ENCODE peak calls at places on chromosome 20, in eight cellular contexts. X is HS-27A; C is NCI-H2029; R is aorta; M is GM03348; W is HEK293T; A is choroid plexus epithelial cell; V is activated CD4-positive, alpha-beta T cell treated with anti-CD3 and anti-CD28 coated beads, Interleukin-2, amount 10 ng/mL, durations not matched to agents 7 days and 5 days. E is an unnamed sample.

GRCh38 chr20:35539756-35540212 is 2.1 kb upstream of the ERGIC3 start:
- DNase-seq in X (no peak), C (peak), R (peak), M (no peak), W (peak), A (peak), V (peak), E (no peak)

GRCh38 chr20:32966881-32967781 is 37.1 kb downstream of the SUN5 start:
- DNase-seq in X (no peak), C (no peak), R (no peak), M (peak), W (no peak), A (no peak), V (peak), E (no peak)

GRCh38 chr20:13221313-13221672 is 219 bp downstream of the ISM1 start:
- DNase-seq in X (no peak), C (no peak), R (no peak), M (no peak), W (no peak), A (no peak), V (peak), E (no peak)

GRCh38 chr20:23517719-23518118 is 26.8 kb downstream of the CST8 start:
- DNase-seq in X (no peak), C (no peak), R (no peak), M (no peak), W (no peak), A (no peak), V (no peak), E (no peak)

GRCh38 chr20:58246346-58246745 is 17.9 kb upstream of the ANKRD60 start:
- DNase-seq in X (no peak), C (no peak), R (no peak), M (peak), W (no peak), A (peak), V (no peak), E (no peak)

GRCh38 chr20:25178563-25179438 is 16.7 kb upstream of the ENTPD6 start:
- DNase-seq in X (peak), C (peak), R (no peak), M (peak), W (peak), A (peak), V (peak), E (no peak)

GRCh38 chr20:16573011-16573965 is at the start of gene KIF16B:
- DNase-seq in X (peak), C (peak), R (peak), M (peak), W (peak), A (peak), V (peak), E (peak)

GRCh38 chr20:8132015-8132631 is at the start of gene PLCB1:
- DNase-seq in X (no peak), C (peak), R (peak), M (peak), W (peak), A (peak), V (peak), E (peak)

GRCh38 chr20:35283441-35284266 is 918 bp downstream of the EIF6 start:
- DNase-seq in X (no peak), C (no peak), R (no peak), M (peak), W (no peak), A (no peak), V (no peak), E (peak)

GRCh38 chr20:38270869-38271608 is 10.5 kb upstream of the KIAA1755 start:
- DNase-seq in X (peak), C (no peak), R (peak), M (peak), W (no peak), A (peak), V (no peak), E (no peak)

GRCh38 chr20:61117725-61118124 is 134.3 kb upstream of the CDH4 start:
- DNase-seq in X (no peak), C (no peak), R (peak), M (peak), W (no peak), A (peak), V (no peak), E (no peak)

GRCh38 chr20:3172933-3173581 is at the start of gene LZTS3:
- DNase-seq in X (no peak), C (peak), R (peak), M (peak), W (peak), A (peak), V (peak), E (peak)

GRCh38 chr20:59831024-59831900 is 102.2 kb downstream of the SYCP2 start:
- DNase-seq in X (no peak), C (peak), R (no peak), M (peak), W (no peak), A (no peak), V (peak), E (no peak)

GRCh38 chr20:33132858-33133615 is 34.9 kb upstream of the BPIFA2 start:
- DNase-seq in X (no peak), C (no peak), R (no peak), M (peak), W (no peak), A (no peak), V (no peak), E (no peak)

GRCh38 chr20:50320005-50320909 is 129.6 kb downstream of the CEBPB start:
- DNase-seq in X (no peak), C (no peak), R (peak), M (no peak), W (no peak), A (no peak), V (no peak), E (no peak)

GRCh38 chr20:32607324-32607723 is 22.2 kb upstream of the NOL4L start:
- DNase-seq in X (no peak), C (no peak), R (no peak), M (no peak), W (no peak), A (no peak), V (no peak), E (no peak)

GRCh38 chr20:36052117-36052513 is 83.7 kb downstream of the CNBD2 start:
- DNase-seq in X (no peak), C (no peak), R (no peak), M (no peak), W (no peak), A (no peak), V (no peak), E (no peak)

GRCh38 chr20:20207291-20207690 is 155.0 kb downstream of the CFAP61 start:
- DNase-seq in X (no peak), C (peak), R (no peak), M (no peak), W (no peak), A (no peak), V (no peak), E (no peak)

GRCh38 chr20:51667002-51667408 is 101.2 kb downstream of the ATP9A start:
- DNase-seq in X (no peak), C (no peak), R (no peak), M (no peak), W (no peak), A (no peak), V (no peak), E (no peak)

GRCh38 chr20:4513720-4514119 is 208.0 kb upstream of the PRND start:
- DNase-seq in X (peak), C (no peak), R (no peak), M (no peak), W (no peak), A (peak), V (no peak), E (no peak)

GRCh38 chr20:63574829-63575720 is 1.0 kb upstream of the HELZ2 start:
- DNase-seq in X (no peak), C (no peak), R (peak), M (no peak), W (no peak), A (no peak), V (no peak), E (no peak)

GRCh38 chr20:59765599-59766177 is 161.3 kb downstream of the PHACTR3 start:
- DNase-seq in X (no peak), C (no peak), R (no peak), M (no peak), W (no peak), A (no peak), V (peak), E (no peak)

GRCh38 chr20:62925420-62926228 is 681 bp downstream of the DIDO1 start:
- DNase-seq in X (no peak), C (no peak), R (peak), M (peak), W (no peak), A (peak), V (peak), E (no peak)

GRCh38 chr20:53579581-53580375 is 13.9 kb downstream of the ZNF217 start:
- DNase-seq in X (no peak), C (no peak), R (no peak), M (peak), W (peak), A (peak), V (peak), E (no peak)

GRCh38 chr20:11810316-11811130 is 107.2 kb upstream of the BTBD3 start:
- DNase-seq in X (peak), C (no peak), R (no peak), M (peak), W (no peak), A (peak), V (no peak), E (no peak)

GRCh38 chr20:17895641-17896246 is 72.8 kb downstream of the SNX5 start:
- DNase-seq in X (no peak), C (no peak), R (peak), M (peak), W (no peak), A (peak), V (peak), E (no peak)

GRCh38 chr20:58604410-58604881 is 46.6 kb upstream of the STX16 start:
- DNase-seq in X (no peak), C (no peak), R (peak), M (no peak), W (no peak), A (no peak), V (no peak), E (no peak)

GRCh38 chr20:46128310-46129151 is 10.4 kb downstream of the CD40 start:
- DNase-seq in X (no peak), C (no peak), R (peak), M (peak), W (peak), A (peak), V (no peak), E (no peak)

GRCh38 chr20:12023169-12023795 is 105.6 kb downstream of the BTBD3 start:
- DNase-seq in X (no peak), C (no peak), R (no peak), M (no peak), W (no peak), A (no peak), V (no peak), E (no peak)

GRCh38 chr20:37278966-37279590 is 10.4 kb upstream of the MANBAL start:
- DNase-seq in X (no peak), C (no peak), R (no peak), M (peak), W (no peak), A (no peak), V (no peak), E (no peak)

GRCh38 chr20:1396702-1397101 is 3.8 kb upstream of the FKBP1A start:
- DNase-seq in X (no peak), C (no peak), R (no peak), M (no peak), W (no peak), A (no peak), V (no peak), E (no peak)

GRCh38 chr20:22560817-22561216 is 23.6 kb downstream of the FOXA2 start:
- DNase-seq in X (no peak), C (no peak), R (no peak), M (no peak), W (no peak), A (no peak), V (no peak), E (no peak)

GRCh38 chr20:19887566-19888268 is 129.4 kb upstream of the NAA20 start:
- DNase-seq in X (no peak), C (no peak), R (no peak), M (no peak), W (no peak), A (no peak), V (no peak), E (no peak)

GRCh38 chr20:34689486-34689885 is 12.6 kb upstream of the PIGU start:
- DNase-seq in X (no peak), C (no peak), R (no peak), M (no peak), W (no peak), A (peak), V (no peak), E (no peak)

GRCh38 chr20:38304845-38305447 is 990 bp downstream of the BPI start:
- DNase-seq in X (no peak), C (no peak), R (no peak), M (peak), W (peak), A (peak), V (peak), E (no peak)

GRCh38 chr20:22977047-22977785 is 57.9 kb upstream of the SSTR4 start:
- DNase-seq in X (no peak), C (no peak), R (no peak), M (no peak), W (no peak), A (no peak), V (no peak), E (no peak)

GRCh38 chr20:37501940-37502339 is 19.1 kb upstream of the NNAT start:
- DNase-seq in X (no peak), C (peak), R (no peak), M (no peak), W (no peak), A (no peak), V (no peak), E (no peak)

E was measured in activated T-helper 1 cell treated with anti-CD3 and anti-CD28 coated beads, Interleukin-2, amount 50 U/mL, for 16 hours.